ENCODE peak calls at places on chromosomes 13 and 19, in seven cellular contexts. D is tibial artery; T is IMR-90; F is nephron progenitor cell; E is CD4-positive, alpha-beta T cell; Z is GM10248; P is AG04450. A is an unnamed sample.

GRCh38 chr19:11296264-11296663 is 304 bp downstream of the TSPAN16 start:
- DNase-seq in D (peak; percentile 59), Z (no peak), E (no peak), P (no peak), T (no peak), F (no peak), A (no peak)

GRCh38 chr13:80755925-80756324 is 415.0 kb upstream of the SPRY2 start:
- DNase-seq in T (no peak), Z (no peak), D (no peak), P (no peak), F (no peak), E (no peak), A (no peak)

GRCh38 chr13:34156841-34157365 is 339.0 kb downstream of the RFC3 start:
- DNase-seq in F (peak; percentile 7), Z (peak; percentile 54), P (peak; percentile 72), E (no peak), D (peak; percentile 72), T (peak; percentile 95), A (no peak)

GRCh38 chr19:50793558-50794065 is 3.4 kb downstream of the ACP4 start:
- DNase-seq in P (no peak), F (no peak), T (no peak), E (no peak), D (no peak), Z (no peak), A (no peak)

GRCh38 chr19:8501547-8501946 is 893 bp downstream of the PRAM1 start:
- DNase-seq in E (no peak), F (no peak), T (no peak), P (no peak), D (no peak), Z (no peak), A (no peak)

GRCh38 chr19:45952691-45953505 is 20.8 kb downstream of the NOVA2 start:
- DNase-seq in T (peak; percentile 42), D (no peak), Z (peak; percentile 75), F (peak; percentile 92), P (peak; percentile 18), E (peak; percentile 21), A (no peak)

GRCh38 chr13:44334751-44335150 is 38.9 kb upstream of the SERP2 start:
- DNase-seq in P (no peak), E (no peak), Z (no peak), D (no peak), F (no peak), T (no peak), A (no peak)

GRCh38 chr13:95060120-95060519 is 241.1 kb downstream of the ABCC4 start:
- DNase-seq in Z (no peak), P (no peak), E (no peak), D (no peak), T (no peak), F (no peak), A (no peak)

GRCh38 chr13:25286308-25286968 is 850 bp downstream of the MTMR6 start:
- DNase-seq in D (no peak), P (no peak), E (peak; percentile 19), F (peak; percentile 19), Z (peak; percentile 35), T (peak; percentile 58), A (no peak)

GRCh38 chr13:80630685-80631121 is 289.8 kb upstream of the SPRY2 start:
- DNase-seq in E (no peak), F (no peak), P (no peak), Z (no peak), D (peak; percentile 29), T (no peak), A (no peak)

GRCh38 chr19:51592521-51592920 is 21.4 kb downstream of the ZNF175 start:
- DNase-seq in P (no peak), D (no peak), Z (no peak), F (no peak), T (no peak), E (no peak), A (no peak)

GRCh38 chr19:35261356-35262100 is 7.2 kb upstream of the USF2 start:
- DNase-seq in F (no peak), P (no peak), T (no peak), E (no peak), D (no peak), Z (peak; percentile 13), A (peak; percentile 51)

GRCh38 chr19:8109890-8110662 is 39.3 kb downstream of the FBN3 start:
- DNase-seq in E (no peak), F (no peak), Z (no peak), P (no peak), T (no peak), D (no peak), A (no peak)

GRCh38 chr13:19673473-19674430 is 40.3 kb downstream of the MPHOSPH8 start:
- DNase-seq in Z (no peak), P (no peak), E (no peak), F (no peak), D (no peak), T (no peak), A (no peak)

GRCh38 chr13:106534844-106535551 is 464 bp downstream of the EFNB2 start:
- DNase-seq in F (peak; percentile 53), E (peak; percentile 1), P (no peak), Z (peak; percentile 28), T (peak; percentile 16), D (peak; percentile 22), A (no peak)

GRCh38 chr19:3849092-3849491 is 19.7 kb downstream of the ZFR2 start:
- DNase-seq in E (peak; percentile 25), D (no peak), P (no peak), T (no peak), F (peak; percentile 48), Z (no peak), A (no peak)

GRCh38 chr13:46184277-46184699 is 2.3 kb upstream of the LCP1 start:
- DNase-seq in P (no peak), Z (peak; percentile 65), T (no peak), D (no peak), E (peak; percentile 63), F (peak; percentile 45), A (no peak)

DNA sequence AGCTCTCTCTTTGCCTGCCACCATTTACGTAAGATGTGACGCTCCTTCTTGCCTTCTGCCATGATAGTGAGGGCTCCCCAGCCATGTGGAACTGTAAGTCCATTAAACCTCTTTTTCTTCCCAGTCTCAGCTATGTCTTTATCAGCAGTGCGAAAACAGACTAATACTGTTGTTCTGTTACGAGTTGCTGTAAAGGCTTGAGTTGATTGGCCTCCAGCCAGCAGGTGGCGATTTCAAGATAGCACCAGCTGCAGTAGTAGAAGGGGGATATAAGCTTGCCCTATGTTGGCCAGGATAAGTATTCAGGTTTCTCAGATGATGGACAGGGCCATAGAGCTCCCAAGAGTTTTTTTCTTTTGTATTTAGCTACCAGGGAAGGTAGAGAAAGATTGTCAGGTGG is 385.5 kb downstream of the MZT1 start:
- DNase-seq in E (no peak), P (no peak), Z (no peak), T (no peak), D (no peak), F (no peak), A (no peak)
- TF ChIP-seq CTCF in E (no peak), P (no peak), Z (no peak), T (no peak), D (no peak), F (no peak), A (no peak)

GRCh38 chr13:28718186-28718537 is 608 bp downstream of the SLC46A3 start:
- DNase-seq in F (no peak), T (peak; percentile 12), Z (no peak), D (no peak), P (no peak), E (no peak), A (no peak)

GRCh38 chr13:28719227-28719562 is 425 bp upstream of the SLC46A3 start:
- DNase-seq in T (no peak), Z (no peak), F (no peak), E (no peak), D (no peak), P (no peak), A (no peak)

GRCh38 chr13:28719656-28720055 is 886 bp upstream of the SLC46A3 start:
- DNase-seq in T (peak; percentile 54), Z (no peak), P (no peak), E (no peak), F (no peak), D (no peak), A (no peak)

GRCh38 chr13:28717170-28717569 is 1.6 kb downstream of the SLC46A3 start:
- DNase-seq in P (no peak), F (no peak), T (no peak), D (no peak), Z (no peak), E (no peak), A (no peak)

GRCh38 chr13:28718538-28719226 is at the start of gene SLC46A3:
- DNase-seq in P (peak; percentile 96), F (peak; percentile 99), E (peak; percentile 98), D (peak; percentile 98), Z (peak; percentile 99), T (peak; percentile 98), A (peak; percentile 99)
- TF ChIP-seq CTCF in P (peak; percentile 21), F (no peak), E (no peak), D (peak; percentile 13), Z (peak; percentile 13), T (peak; percentile 20), A (peak; percentile 19)

DNA sequence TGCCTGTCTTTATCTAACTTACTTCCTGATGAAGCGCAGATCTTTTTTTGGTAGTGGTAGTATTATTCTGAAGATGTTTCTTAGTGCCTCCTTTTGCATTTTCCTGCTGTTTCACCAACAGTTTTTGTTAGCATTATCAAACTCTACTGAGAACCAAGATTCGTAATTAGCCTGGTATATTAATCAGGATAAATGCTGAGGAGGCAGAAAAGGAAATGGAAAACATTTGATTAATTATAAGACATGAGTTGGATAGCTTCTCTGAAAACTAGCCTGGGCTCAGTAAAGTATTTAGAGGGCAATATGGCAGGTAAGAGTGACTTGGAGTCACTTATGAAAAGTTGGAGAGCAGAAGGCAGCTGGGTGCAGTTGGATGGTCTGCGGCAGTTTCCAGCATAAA is 7.1 kb upstream of the TNFRSF19 start:
- DNase-seq in P (no peak), F (no peak), D (no peak), T (no peak), E (no peak), Z (no peak), A (no peak)
- TF ChIP-seq CTCF in P (no peak), F (no peak), D (no peak), T (no peak), E (no peak), Z (no peak), A (no peak)

DNA sequence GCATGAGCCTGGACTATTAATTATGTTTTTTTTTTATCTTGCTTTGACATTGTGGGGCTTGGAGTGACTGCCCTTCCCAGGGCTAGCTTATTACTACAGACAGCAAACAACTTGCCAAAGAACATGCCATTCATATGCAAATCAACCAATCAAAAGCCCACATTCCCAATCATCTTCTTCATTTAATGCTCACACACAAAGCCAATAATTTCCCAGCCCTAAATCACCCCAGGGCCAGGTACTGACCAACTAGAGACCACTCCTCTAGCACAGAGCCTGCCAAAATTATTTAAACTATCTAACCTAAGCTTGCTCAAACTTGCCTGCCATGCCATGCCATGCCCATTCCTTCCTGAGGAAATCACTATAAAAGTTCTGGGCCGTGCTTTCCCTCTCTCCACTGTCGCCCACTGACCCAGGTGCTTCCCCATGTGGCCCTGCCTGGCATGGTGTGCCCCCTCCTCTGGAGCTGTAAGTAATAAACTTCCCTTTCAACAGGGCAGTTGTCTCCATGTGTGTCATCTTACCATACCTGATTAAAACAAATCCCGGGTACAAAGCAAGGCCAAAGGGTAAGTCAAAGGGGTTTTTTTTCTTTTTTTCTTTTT is 15.7 kb downstream of the PBX4 start:
- DNase-seq in P (no peak), D (no peak), E (no peak), T (no peak), Z (no peak), F (no peak), A (no peak)
- TF ChIP-seq CTCF in P (no peak), D (no peak), E (no peak), T (no peak), Z (no peak), F (no peak), A (no peak)

GRCh38 chr19:40442328-40443130 is 1.6 kb downstream of the SERTAD3 start:
- DNase-seq in D (no peak), E (no peak), T (no peak), P (no peak), F (no peak), Z (no peak), A (no peak)
- TF ChIP-seq CTCF in D (no peak), E (no peak), T (no peak), P (no peak), F (no peak), Z (no peak), A (no peak)

A was measured in osteocyte.